ENCODE peak calls at places on chromosomes 5 and 9, in six cellular contexts. One of them, this sample, is unnamed. For H3K9me3, the result is how much of the 10 kb centered on the place peaks cover.

GRCh38 chr5:11504794-11505193 is 399.5 kb downstream of the CTNND2 start:
- DNase-seq in IMR-90: no peak
- DNase-seq in Panc1: no peak
- DNase-seq in colonic mucosa: no peak
- DNase-seq in adrenal gland: no peak
- DNase-seq in HCT116: no peak
- DNase-seq in this sample: no peak

GRCh38 chr5:137039939-137040515 is 459.1 kb downstream of the SPOCK1 start:
- DNase-seq in IMR-90: no peak
- DNase-seq in Panc1: no peak
- DNase-seq in colonic mucosa: no peak
- DNase-seq in adrenal gland: no peak
- DNase-seq in HCT116: no peak
- DNase-seq in this sample: no peak

GRCh38 chr9:136095495-136096058 is 488 bp upstream of the NACC2 start:
- DNase-seq in IMR-90: peak
- DNase-seq in Panc1: no peak
- DNase-seq in colonic mucosa: peak
- DNase-seq in adrenal gland: no peak
- DNase-seq in HCT116: no peak
- DNase-seq in this sample: peak

GRCh38 chr5:54624671-54625583 is 107.4 kb downstream of the SNX18 start:
- DNase-seq in IMR-90: peak
- DNase-seq in Panc1: no peak
- DNase-seq in colonic mucosa: no peak
- DNase-seq in adrenal gland: no peak
- DNase-seq in HCT116: no peak
- DNase-seq in this sample: no peak

GRCh38 chr9:72839140-72839539 is 113.7 kb downstream of the ALDH1A1 start:
- DNase-seq in IMR-90: no peak
- DNase-seq in Panc1: no peak
- DNase-seq in colonic mucosa: no peak
- DNase-seq in adrenal gland: no peak
- DNase-seq in HCT116: no peak
- DNase-seq in this sample: no peak

GRCh38 chr9:21711504-21711903 is 90.9 kb upstream of the MTAP start:
- DNase-seq in IMR-90: peak
- DNase-seq in Panc1: no peak
- DNase-seq in colonic mucosa: no peak
- DNase-seq in adrenal gland: no peak
- DNase-seq in HCT116: peak
- DNase-seq in this sample: no peak

GRCh38 chr9:86720893-86721698 is 226.2 kb downstream of the GAS1 start:
- DNase-seq in IMR-90: no peak
- DNase-seq in Panc1: no peak
- DNase-seq in colonic mucosa: no peak
- DNase-seq in adrenal gland: no peak
- DNase-seq in HCT116: no peak
- DNase-seq in this sample: no peak

GRCh38 chr9:16689352-16689938 is 181.0 kb downstream of the BNC2 start:
- DNase-seq in IMR-90: peak
- DNase-seq in Panc1: no peak
- DNase-seq in colonic mucosa: no peak
- DNase-seq in adrenal gland: peak
- DNase-seq in HCT116: no peak
- DNase-seq in this sample: peak

GRCh38 chr5:175325681-175326080 is 118.3 kb downstream of the DRD1 start:
- DNase-seq in IMR-90: peak
- DNase-seq in Panc1: peak
- DNase-seq in colonic mucosa: no peak
- DNase-seq in adrenal gland: no peak
- DNase-seq in HCT116: no peak
- DNase-seq in this sample: no peak

GRCh38 chr5:175328687-175329086 is 115.3 kb downstream of the DRD1 start:
- DNase-seq in IMR-90: no peak
- DNase-seq in Panc1: no peak
- DNase-seq in colonic mucosa: no peak
- DNase-seq in adrenal gland: no peak
- DNase-seq in HCT116: no peak
- DNase-seq in this sample: no peak

GRCh38 chr5:175329976-175330375 is 114.0 kb downstream of the DRD1 start:
- DNase-seq in IMR-90: no peak
- DNase-seq in Panc1: no peak
- DNase-seq in colonic mucosa: no peak
- DNase-seq in adrenal gland: no peak
- DNase-seq in HCT116: no peak
- DNase-seq in this sample: no peak

GRCh38 chr5:175328176-175328575 is 115.8 kb downstream of the DRD1 start:
- DNase-seq in IMR-90: no peak
- DNase-seq in Panc1: no peak
- DNase-seq in colonic mucosa: no peak
- DNase-seq in adrenal gland: no peak
- DNase-seq in HCT116: no peak
- DNase-seq in this sample: no peak
- TF ChIP-seq CTCF in IMR-90: no peak
- TF ChIP-seq CTCF in Panc1: no peak
- TF ChIP-seq CTCF in colonic mucosa: no peak
- TF ChIP-seq CTCF in adrenal gland: no peak
- TF ChIP-seq CTCF in HCT116: no peak
- TF ChIP-seq CTCF in this sample: no peak

GRCh38 chr5:175686826-175687225 is 29.0 kb downstream of the HRH2 start:
- DNase-seq in IMR-90: no peak
- DNase-seq in Panc1: no peak
- DNase-seq in colonic mucosa: no peak
- DNase-seq in adrenal gland: no peak
- DNase-seq in HCT116: no peak
- DNase-seq in this sample: no peak
- H3K9me3 ChIP-seq in IMR-90: under half
- H3K9me3 ChIP-seq in Panc1: under half
- H3K9me3 ChIP-seq in colonic mucosa: under half
- H3K9me3 ChIP-seq in adrenal gland: under half
- H3K9me3 ChIP-seq in HCT116: under half
- H3K9me3 ChIP-seq in this sample: under half

GRCh38 chr9:124480621-124480981 is 26.6 kb downstream of the NR5A1 start:
- DNase-seq in IMR-90: peak
- DNase-seq in Panc1: no peak
- DNase-seq in colonic mucosa: no peak
- DNase-seq in adrenal gland: no peak
- DNase-seq in HCT116: peak
- DNase-seq in this sample: no peak
- TF ChIP-seq CTCF in IMR-90: peak
- TF ChIP-seq CTCF in Panc1: peak
- TF ChIP-seq CTCF in colonic mucosa: peak
- TF ChIP-seq CTCF in adrenal gland: peak
- TF ChIP-seq CTCF in HCT116: peak
- TF ChIP-seq CTCF in this sample: no peak

GRCh38 chr5:142360051-142360498 is 35.3 kb upstream of the SPRY4 start:
- DNase-seq in IMR-90: no peak
- DNase-seq in Panc1: no peak
- DNase-seq in colonic mucosa: no peak
- DNase-seq in adrenal gland: no peak
- DNase-seq in HCT116: no peak
- DNase-seq in this sample: no peak
- H3K9me3 ChIP-seq in IMR-90: under half
- H3K9me3 ChIP-seq in Panc1: under half
- H3K9me3 ChIP-seq in colonic mucosa: under half
- H3K9me3 ChIP-seq in adrenal gland: under half
- H3K9me3 ChIP-seq in HCT116: under half
- H3K9me3 ChIP-seq in this sample: under half

GRCh38 chr5:53425598-53426516 is 54.6 kb upstream of the FST start:
- DNase-seq in IMR-90: no peak
- DNase-seq in Panc1: no peak
- DNase-seq in colonic mucosa: peak
- DNase-seq in adrenal gland: no peak
- DNase-seq in HCT116: peak
- DNase-seq in this sample: no peak
- TF ChIP-seq CTCF in IMR-90: peak
- TF ChIP-seq CTCF in Panc1: peak
- TF ChIP-seq CTCF in colonic mucosa: peak
- TF ChIP-seq CTCF in adrenal gland: no peak
- TF ChIP-seq CTCF in HCT116: peak
- TF ChIP-seq CTCF in this sample: no peak

DNA sequence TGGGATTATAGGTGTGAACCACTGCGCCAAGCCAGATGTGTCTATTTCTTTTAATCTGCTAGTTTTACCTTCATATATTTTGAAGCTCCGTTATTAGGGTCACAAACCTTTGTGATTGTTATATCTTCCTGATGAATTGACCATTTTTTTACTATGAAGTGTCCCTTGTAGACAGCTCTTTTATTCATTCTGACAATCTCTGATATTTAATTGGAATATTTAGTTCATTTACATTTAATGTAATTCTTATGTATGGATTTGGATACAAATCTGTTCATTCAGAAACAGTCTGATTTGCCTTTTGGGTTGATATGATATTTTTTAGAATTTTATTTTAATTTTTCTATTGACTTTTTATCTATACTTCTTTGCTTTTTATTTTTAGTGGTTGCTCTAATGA is 17.2 kb downstream of the ERCC6L2 start:
- DNase-seq in IMR-90: no peak
- DNase-seq in Panc1: no peak
- DNase-seq in colonic mucosa: no peak
- DNase-seq in adrenal gland: no peak
- DNase-seq in HCT116: no peak
- DNase-seq in this sample: no peak
- H3K9me3 ChIP-seq in IMR-90: under half
- H3K9me3 ChIP-seq in Panc1: under half
- H3K9me3 ChIP-seq in colonic mucosa: under half
- H3K9me3 ChIP-seq in adrenal gland: under half
- H3K9me3 ChIP-seq in HCT116: under half
- H3K9me3 ChIP-seq in this sample: under half

DNA sequence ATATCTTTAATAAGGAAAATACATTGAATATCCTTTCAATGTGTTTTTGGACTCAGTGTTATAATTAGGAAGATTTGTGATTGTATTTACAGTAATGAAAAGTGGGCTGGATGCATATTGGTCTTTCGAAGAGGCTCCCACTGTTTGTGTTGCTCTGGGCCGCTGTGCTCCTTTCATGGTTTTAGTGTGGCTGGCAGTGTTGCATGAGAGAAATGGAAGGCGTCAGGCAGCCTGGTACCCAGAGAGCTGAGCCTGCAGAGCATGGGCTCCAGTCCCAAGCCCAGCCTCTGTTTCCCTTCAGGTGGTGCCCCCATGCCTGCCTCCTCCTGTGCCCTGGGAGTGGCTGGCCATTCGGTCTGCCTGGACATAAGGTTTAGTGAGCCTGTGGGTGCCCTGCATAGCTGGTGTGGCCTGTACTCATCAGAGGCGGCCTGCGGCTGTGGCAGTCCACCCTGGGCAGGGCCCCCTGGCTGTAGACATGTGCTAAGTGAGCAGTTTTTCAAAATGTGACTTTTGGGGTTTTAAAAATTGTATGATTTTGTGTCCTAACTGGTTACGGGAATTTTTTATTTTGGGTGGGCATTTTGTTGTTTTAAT is 27.4 kb upstream of the FAM120AOS start:
- DNase-seq in IMR-90: no peak
- DNase-seq in Panc1: no peak
- DNase-seq in colonic mucosa: no peak
- DNase-seq in adrenal gland: no peak
- DNase-seq in HCT116: no peak
- DNase-seq in this sample: no peak
- TF ChIP-seq CTCF in IMR-90: no peak
- TF ChIP-seq CTCF in Panc1: no peak
- TF ChIP-seq CTCF in colonic mucosa: no peak
- TF ChIP-seq CTCF in adrenal gland: no peak
- TF ChIP-seq CTCF in HCT116: no peak
- TF ChIP-seq CTCF in this sample: no peak

DNA sequence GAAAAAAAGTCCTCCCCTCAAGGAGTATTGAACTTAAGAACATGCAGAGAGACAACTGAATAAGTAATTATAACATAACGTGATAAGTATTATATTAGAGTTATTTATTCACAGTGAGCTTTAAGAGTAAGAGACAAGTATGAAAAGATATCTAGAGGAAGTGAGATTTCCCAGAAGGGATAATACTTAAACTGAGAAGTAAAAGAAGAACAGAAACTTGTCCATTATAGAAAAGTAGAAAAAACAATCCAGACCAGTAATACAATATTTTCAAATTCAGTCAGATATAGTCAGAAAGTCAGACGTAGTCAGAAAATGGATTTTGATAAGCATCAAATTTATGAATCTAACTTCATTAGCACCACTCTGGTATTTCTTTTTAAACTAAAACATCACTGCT is 613.0 kb upstream of the CCNG1 start:
- DNase-seq in IMR-90: no peak
- DNase-seq in Panc1: no peak
- DNase-seq in colonic mucosa: no peak
- DNase-seq in adrenal gland: no peak
- DNase-seq in HCT116: no peak
- DNase-seq in this sample: no peak
- H3K9me3 ChIP-seq in IMR-90: under half
- H3K9me3 ChIP-seq in Panc1: under half
- H3K9me3 ChIP-seq in colonic mucosa: under half
- H3K9me3 ChIP-seq in adrenal gland: under half
- H3K9me3 ChIP-seq in HCT116: under half
- H3K9me3 ChIP-seq in this sample: under half